ENCODE peak calls at places on chromosome 1, in eight cellular contexts. One of them, this sample, is unnamed.

GRCh38 chr1:235108185-235108593 is 20.4 kb downstream of the TOMM20 start:
- DNase-seq in NCI-H226: no peak
- DNase-seq in stimulated activated CD4-positive, alpha-beta T cell treated with anti-CD3 and anti-CD28 coated beads, Interleukin-4, amount 100 ng/mL, for 48 hours: no peak
- DNase-seq in GM20000: no peak
- DNase-seq in activated naive CD8-positive, alpha-beta T cell treated with anti-CD3 and anti-CD28 coated beads, Interleukin-2, amount 50 U/mL, for 24 hours: no peak
- DNase-seq in testis: no peak
- DNase-seq in GM12892: no peak
- DNase-seq in occipital lobe: no peak
- DNase-seq in this sample: no peak

GRCh38 chr1:67632356-67632755 is 52.6 kb upstream of the GADD45A start:
- DNase-seq in GM20000: no peak
- DNase-seq in NCI-H226: no peak
- DNase-seq in activated naive CD8-positive, alpha-beta T cell treated with anti-CD3 and anti-CD28 coated beads, Interleukin-2, amount 50 U/mL, for 24 hours: no peak
- DNase-seq in testis: no peak
- DNase-seq in stimulated activated CD4-positive, alpha-beta T cell treated with anti-CD3 and anti-CD28 coated beads, Interleukin-4, amount 100 ng/mL, for 48 hours: no peak
- DNase-seq in GM12892: no peak
- DNase-seq in occipital lobe: no peak
- DNase-seq in this sample: no peak

GRCh38 chr1:10495942-10496341 is 21.2 kb downstream of the PEX14 start:
- DNase-seq in activated naive CD8-positive, alpha-beta T cell treated with anti-CD3 and anti-CD28 coated beads, Interleukin-2, amount 50 U/mL, for 24 hours: no peak
- DNase-seq in NCI-H226: no peak
- DNase-seq in GM12892: no peak
- DNase-seq in occipital lobe: no peak
- DNase-seq in testis: no peak
- DNase-seq in stimulated activated CD4-positive, alpha-beta T cell treated with anti-CD3 and anti-CD28 coated beads, Interleukin-4, amount 100 ng/mL, for 48 hours: no peak
- DNase-seq in GM20000: no peak
- DNase-seq in this sample: no peak

GRCh38 chr1:233114860-233115259 is 164.4 kb downstream of the NTPCR start:
- DNase-seq in occipital lobe: no peak
- DNase-seq in testis: no peak
- DNase-seq in NCI-H226: no peak
- DNase-seq in GM12892: no peak
- DNase-seq in stimulated activated CD4-positive, alpha-beta T cell treated with anti-CD3 and anti-CD28 coated beads, Interleukin-4, amount 100 ng/mL, for 48 hours: no peak
- DNase-seq in GM20000: no peak
- DNase-seq in activated naive CD8-positive, alpha-beta T cell treated with anti-CD3 and anti-CD28 coated beads, Interleukin-2, amount 50 U/mL, for 24 hours: no peak
- DNase-seq in this sample: no peak

GRCh38 chr1:230289350-230289644 is 136.8 kb downstream of the PGBD5 start:
- DNase-seq in testis: no peak
- DNase-seq in NCI-H226: no peak
- DNase-seq in GM12892: no peak
- DNase-seq in activated naive CD8-positive, alpha-beta T cell treated with anti-CD3 and anti-CD28 coated beads, Interleukin-2, amount 50 U/mL, for 24 hours: no peak
- DNase-seq in stimulated activated CD4-positive, alpha-beta T cell treated with anti-CD3 and anti-CD28 coated beads, Interleukin-4, amount 100 ng/mL, for 48 hours: no peak
- DNase-seq in occipital lobe: no peak
- DNase-seq in GM20000: no peak
- DNase-seq in this sample: no peak

GRCh38 chr1:156282143-156282478 is 514 bp downstream of the SMG5 start:
- DNase-seq in occipital lobe: no peak
- DNase-seq in activated naive CD8-positive, alpha-beta T cell treated with anti-CD3 and anti-CD28 coated beads, Interleukin-2, amount 50 U/mL, for 24 hours: no peak
- DNase-seq in stimulated activated CD4-positive, alpha-beta T cell treated with anti-CD3 and anti-CD28 coated beads, Interleukin-4, amount 100 ng/mL, for 48 hours: no peak
- DNase-seq in testis: peak; percentile 33
- DNase-seq in NCI-H226: no peak
- DNase-seq in GM12892: no peak
- DNase-seq in GM20000: no peak
- DNase-seq in this sample: no peak

GRCh38 chr1:208177656-208178055 is 66.5 kb downstream of the PLXNA2 start:
- DNase-seq in stimulated activated CD4-positive, alpha-beta T cell treated with anti-CD3 and anti-CD28 coated beads, Interleukin-4, amount 100 ng/mL, for 48 hours: no peak
- DNase-seq in occipital lobe: no peak
- DNase-seq in GM20000: peak; percentile 21
- DNase-seq in NCI-H226: no peak
- DNase-seq in activated naive CD8-positive, alpha-beta T cell treated with anti-CD3 and anti-CD28 coated beads, Interleukin-2, amount 50 U/mL, for 24 hours: no peak
- DNase-seq in GM12892: peak; percentile 19
- DNase-seq in testis: no peak
- DNase-seq in this sample: no peak

GRCh38 chr1:98467584-98467983 is 193.9 kb upstream of the SNX7 start:
- DNase-seq in stimulated activated CD4-positive, alpha-beta T cell treated with anti-CD3 and anti-CD28 coated beads, Interleukin-4, amount 100 ng/mL, for 48 hours: no peak
- DNase-seq in GM20000: no peak
- DNase-seq in testis: no peak
- DNase-seq in occipital lobe: no peak
- DNase-seq in NCI-H226: no peak
- DNase-seq in GM12892: no peak
- DNase-seq in activated naive CD8-positive, alpha-beta T cell treated with anti-CD3 and anti-CD28 coated beads, Interleukin-2, amount 50 U/mL, for 24 hours: no peak
- DNase-seq in this sample: no peak

GRCh38 chr1:224131253-224131652 is 17.3 kb downstream of the FBXO28 start:
- DNase-seq in testis: no peak
- DNase-seq in activated naive CD8-positive, alpha-beta T cell treated with anti-CD3 and anti-CD28 coated beads, Interleukin-2, amount 50 U/mL, for 24 hours: no peak
- DNase-seq in NCI-H226: no peak
- DNase-seq in stimulated activated CD4-positive, alpha-beta T cell treated with anti-CD3 and anti-CD28 coated beads, Interleukin-4, amount 100 ng/mL, for 48 hours: no peak
- DNase-seq in GM12892: no peak
- DNase-seq in GM20000: no peak
- DNase-seq in occipital lobe: no peak
- DNase-seq in this sample: no peak

This sample was measured in activated CD4-positive, alpha-beta T cell treated with anti-CD3 and anti-CD28 coated beads, Interleukin-2, amount 50 U/mL, for 24 hours.